ENCODE peak calls at places on chromosome 9, in seven cellular contexts. One of them, this sample, is unnamed.

GRCh38 chr9:133282454-133283238 is 7.6 kb upstream of the ABO start:
- DNase-seq in NCI-H2081: peak; percentile 46
- DNase-seq in T-helper 17 cell: no peak
- DNase-seq in stimulated activated CD4-positive, alpha-beta T cell treated with anti-CD3 and anti-CD28 coated beads, Interleukin-12 subunit alpha, Interleukin-12 subunit beta, amount 100 ng/mL, for 24 hours: no peak
- DNase-seq in frontal cortex: no peak
- DNase-seq in naive thymus-derived CD8-positive, alpha-beta T cell: no peak
- DNase-seq in RWPE1: no peak
- DNase-seq in this sample: no peak

GRCh38 chr9:114583371-114583770 is 4.2 kb upstream of the ATP6V1G1 start:
- DNase-seq in stimulated activated CD4-positive, alpha-beta T cell treated with anti-CD3 and anti-CD28 coated beads, Interleukin-12 subunit alpha, Interleukin-12 subunit beta, amount 100 ng/mL, for 24 hours: no peak
- DNase-seq in T-helper 17 cell: no peak
- DNase-seq in NCI-H2081: no peak
- DNase-seq in RWPE1: no peak
- DNase-seq in frontal cortex: no peak
- DNase-seq in naive thymus-derived CD8-positive, alpha-beta T cell: no peak
- DNase-seq in this sample: no peak

GRCh38 chr9:96149881-96150280 is 152.1 kb downstream of the HSD17B3 start:
- DNase-seq in T-helper 17 cell: no peak
- DNase-seq in NCI-H2081: no peak
- DNase-seq in frontal cortex: no peak
- DNase-seq in naive thymus-derived CD8-positive, alpha-beta T cell: no peak
- DNase-seq in RWPE1: no peak
- DNase-seq in stimulated activated CD4-positive, alpha-beta T cell treated with anti-CD3 and anti-CD28 coated beads, Interleukin-12 subunit alpha, Interleukin-12 subunit beta, amount 100 ng/mL, for 24 hours: no peak
- DNase-seq in this sample: no peak

GRCh38 chr9:135565141-135565628 is 3.6 kb downstream of the PAEP start:
- DNase-seq in RWPE1: no peak
- DNase-seq in frontal cortex: no peak
- DNase-seq in T-helper 17 cell: no peak
- DNase-seq in naive thymus-derived CD8-positive, alpha-beta T cell: no peak
- DNase-seq in NCI-H2081: no peak
- DNase-seq in stimulated activated CD4-positive, alpha-beta T cell treated with anti-CD3 and anti-CD28 coated beads, Interleukin-12 subunit alpha, Interleukin-12 subunit beta, amount 100 ng/mL, for 24 hours: no peak
- DNase-seq in this sample: no peak

GRCh38 chr9:126563556-126563955 is 50.2 kb upstream of the LMX1B start:
- DNase-seq in stimulated activated CD4-positive, alpha-beta T cell treated with anti-CD3 and anti-CD28 coated beads, Interleukin-12 subunit alpha, Interleukin-12 subunit beta, amount 100 ng/mL, for 24 hours: no peak
- DNase-seq in frontal cortex: no peak
- DNase-seq in NCI-H2081: no peak
- DNase-seq in naive thymus-derived CD8-positive, alpha-beta T cell: no peak
- DNase-seq in RWPE1: no peak
- DNase-seq in T-helper 17 cell: no peak
- DNase-seq in this sample: no peak

GRCh38 chr9:87080512-87081225 is 133.4 kb upstream of the GAS1 start:
- DNase-seq in RWPE1: no peak
- DNase-seq in NCI-H2081: no peak
- DNase-seq in naive thymus-derived CD8-positive, alpha-beta T cell: no peak
- DNase-seq in T-helper 17 cell: no peak
- DNase-seq in frontal cortex: no peak
- DNase-seq in stimulated activated CD4-positive, alpha-beta T cell treated with anti-CD3 and anti-CD28 coated beads, Interleukin-12 subunit alpha, Interleukin-12 subunit beta, amount 100 ng/mL, for 24 hours: no peak
- DNase-seq in this sample: no peak

GRCh38 chr9:34333836-34334235 is 4.5 kb downstream of the NUDT2 start:
- DNase-seq in naive thymus-derived CD8-positive, alpha-beta T cell: no peak
- DNase-seq in RWPE1: no peak
- DNase-seq in T-helper 17 cell: no peak
- DNase-seq in NCI-H2081: no peak
- DNase-seq in frontal cortex: no peak
- DNase-seq in stimulated activated CD4-positive, alpha-beta T cell treated with anti-CD3 and anti-CD28 coated beads, Interleukin-12 subunit alpha, Interleukin-12 subunit beta, amount 100 ng/mL, for 24 hours: no peak
- DNase-seq in this sample: no peak

GRCh38 chr9:33466565-33467495 is 6.9 kb downstream of the NOL6 start:
- DNase-seq in T-helper 17 cell: peak; percentile 64
- DNase-seq in stimulated activated CD4-positive, alpha-beta T cell treated with anti-CD3 and anti-CD28 coated beads, Interleukin-12 subunit alpha, Interleukin-12 subunit beta, amount 100 ng/mL, for 24 hours: no peak
- DNase-seq in NCI-H2081: peak; percentile 27
- DNase-seq in RWPE1: peak; percentile 65
- DNase-seq in naive thymus-derived CD8-positive, alpha-beta T cell: peak; percentile 51
- DNase-seq in frontal cortex: peak; percentile 43
- DNase-seq in this sample: peak; percentile 77

GRCh38 chr9:16681659-16681990 is 188.8 kb downstream of the BNC2 start:
- DNase-seq in T-helper 17 cell: no peak
- DNase-seq in stimulated activated CD4-positive, alpha-beta T cell treated with anti-CD3 and anti-CD28 coated beads, Interleukin-12 subunit alpha, Interleukin-12 subunit beta, amount 100 ng/mL, for 24 hours: no peak
- DNase-seq in naive thymus-derived CD8-positive, alpha-beta T cell: no peak
- DNase-seq in NCI-H2081: no peak
- DNase-seq in RWPE1: no peak
- DNase-seq in frontal cortex: no peak
- DNase-seq in this sample: no peak

GRCh38 chr9:71446499-71447411 is 321.6 kb downstream of the CEMIP2 start:
- DNase-seq in naive thymus-derived CD8-positive, alpha-beta T cell: no peak
- DNase-seq in stimulated activated CD4-positive, alpha-beta T cell treated with anti-CD3 and anti-CD28 coated beads, Interleukin-12 subunit alpha, Interleukin-12 subunit beta, amount 100 ng/mL, for 24 hours: no peak
- DNase-seq in T-helper 17 cell: peak; percentile 6
- DNase-seq in frontal cortex: peak; percentile 27
- DNase-seq in RWPE1: peak; percentile 62
- DNase-seq in NCI-H2081: peak; percentile 88
- DNase-seq in this sample: no peak

GRCh38 chr9:108776920-108777650 is 78.7 kb downstream of the ACTL7B start:
- DNase-seq in stimulated activated CD4-positive, alpha-beta T cell treated with anti-CD3 and anti-CD28 coated beads, Interleukin-12 subunit alpha, Interleukin-12 subunit beta, amount 100 ng/mL, for 24 hours: no peak
- DNase-seq in RWPE1: no peak
- DNase-seq in NCI-H2081: no peak
- DNase-seq in naive thymus-derived CD8-positive, alpha-beta T cell: no peak
- DNase-seq in frontal cortex: no peak
- DNase-seq in T-helper 17 cell: no peak
- DNase-seq in this sample: no peak

GRCh38 chr9:13478637-13479036 is 199.1 kb upstream of the MPDZ start:
- DNase-seq in naive thymus-derived CD8-positive, alpha-beta T cell: no peak
- DNase-seq in stimulated activated CD4-positive, alpha-beta T cell treated with anti-CD3 and anti-CD28 coated beads, Interleukin-12 subunit alpha, Interleukin-12 subunit beta, amount 100 ng/mL, for 24 hours: no peak
- DNase-seq in NCI-H2081: no peak
- DNase-seq in frontal cortex: no peak
- DNase-seq in RWPE1: no peak
- DNase-seq in T-helper 17 cell: no peak
- DNase-seq in this sample: no peak

GRCh38 chr9:125982798-125983406 is 235.7 kb downstream of the PBX3 start:
- DNase-seq in frontal cortex: no peak
- DNase-seq in naive thymus-derived CD8-positive, alpha-beta T cell: no peak
- DNase-seq in stimulated activated CD4-positive, alpha-beta T cell treated with anti-CD3 and anti-CD28 coated beads, Interleukin-12 subunit alpha, Interleukin-12 subunit beta, amount 100 ng/mL, for 24 hours: no peak
- DNase-seq in NCI-H2081: no peak
- DNase-seq in T-helper 17 cell: no peak
- DNase-seq in RWPE1: no peak
- DNase-seq in this sample: no peak

GRCh38 chr9:17987174-17987573 is 408.3 kb downstream of the SH3GL2 start:
- DNase-seq in naive thymus-derived CD8-positive, alpha-beta T cell: no peak
- DNase-seq in RWPE1: no peak
- DNase-seq in NCI-H2081: no peak
- DNase-seq in frontal cortex: no peak
- DNase-seq in stimulated activated CD4-positive, alpha-beta T cell treated with anti-CD3 and anti-CD28 coated beads, Interleukin-12 subunit alpha, Interleukin-12 subunit beta, amount 100 ng/mL, for 24 hours: no peak
- DNase-seq in T-helper 17 cell: no peak
- DNase-seq in this sample: no peak

GRCh38 chr9:134154262-134154701 is 10.1 kb downstream of the RNU6ATAC start:
- DNase-seq in frontal cortex: no peak
- DNase-seq in T-helper 17 cell: no peak
- DNase-seq in NCI-H2081: no peak
- DNase-seq in stimulated activated CD4-positive, alpha-beta T cell treated with anti-CD3 and anti-CD28 coated beads, Interleukin-12 subunit alpha, Interleukin-12 subunit beta, amount 100 ng/mL, for 24 hours: no peak
- DNase-seq in RWPE1: no peak
- DNase-seq in naive thymus-derived CD8-positive, alpha-beta T cell: no peak
- DNase-seq in this sample: no peak

GRCh38 chr9:19232117-19232829 is 1.8 kb downstream of the DENND4C start:
- DNase-seq in naive thymus-derived CD8-positive, alpha-beta T cell: no peak
- DNase-seq in frontal cortex: peak; percentile 9
- DNase-seq in RWPE1: peak; percentile 10
- DNase-seq in T-helper 17 cell: no peak
- DNase-seq in stimulated activated CD4-positive, alpha-beta T cell treated with anti-CD3 and anti-CD28 coated beads, Interleukin-12 subunit alpha, Interleukin-12 subunit beta, amount 100 ng/mL, for 24 hours: no peak
- DNase-seq in NCI-H2081: peak; percentile 24
- DNase-seq in this sample: no peak

GRCh38 chr9:90972057-90972456 is 170.4 kb downstream of the SYK start:
- DNase-seq in stimulated activated CD4-positive, alpha-beta T cell treated with anti-CD3 and anti-CD28 coated beads, Interleukin-12 subunit alpha, Interleukin-12 subunit beta, amount 100 ng/mL, for 24 hours: no peak
- DNase-seq in NCI-H2081: no peak
- DNase-seq in RWPE1: no peak
- DNase-seq in naive thymus-derived CD8-positive, alpha-beta T cell: no peak
- DNase-seq in frontal cortex: no peak
- DNase-seq in T-helper 17 cell: no peak
- DNase-seq in this sample: no peak

GRCh38 chr9:120443489-120443888 is 136.5 kb downstream of the CDK5RAP2 start:
- DNase-seq in T-helper 17 cell: no peak
- DNase-seq in stimulated activated CD4-positive, alpha-beta T cell treated with anti-CD3 and anti-CD28 coated beads, Interleukin-12 subunit alpha, Interleukin-12 subunit beta, amount 100 ng/mL, for 24 hours: no peak
- DNase-seq in NCI-H2081: no peak
- DNase-seq in naive thymus-derived CD8-positive, alpha-beta T cell: no peak
- DNase-seq in RWPE1: no peak
- DNase-seq in frontal cortex: no peak
- DNase-seq in this sample: no peak